ENCODE peak calls at places on chromosomes 7 and 10, in nine cellular contexts. J is A549, I is H1, U is sigmoid colon, S is esophagus squamous epithelium, E is ovary, K is esophagus muscularis mucosa, M is adrenal gland, Y is stomach. N is an unnamed sample.

GRCh38 chr7:79622781-79623180 is 169.3 kb upstream of the MAGI2 start:
- DNase-seq in J (no peak), I (no peak), U (no peak), S (no peak), E (no peak), K (no peak), M (no peak), Y (no peak), N (no peak)

GRCh38 chr10:99368646-99369045 is 39.5 kb downstream of the CNNM1 start:
- DNase-seq in J (no peak), I (no peak), U (no peak), S (no peak), E (no peak), K (no peak), M (no peak), Y (no peak), N (no peak)

GRCh38 chr7:29596593-29597178 is 33.1 kb downstream of the PRR15 start:
- DNase-seq in J (no peak), I (no peak), U (no peak), S (no peak), E (no peak), K (peak), M (no peak), Y (no peak), N (no peak)

GRCh38 chr7:155964543-155964942 is 152.3 kb upstream of the SHH start:
- DNase-seq in J (no peak), I (peak), U (peak), S (no peak), E (no peak), K (no peak), M (no peak), Y (peak), N (no peak)

GRCh38 chr7:12861070-12861469 is 173.6 kb downstream of the ARL4A start:
- DNase-seq in J (no peak), I (no peak), U (no peak), S (no peak), E (no peak), K (no peak), M (peak), Y (peak), N (no peak)

GRCh38 chr10:4351723-4352565 is 474.1 kb upstream of the AKR1E2 start:
- DNase-seq in J (no peak), I (no peak), U (no peak), S (no peak), E (no peak), K (no peak), M (no peak), Y (no peak), N (no peak)

GRCh38 chr7:132422502-132423101 is 153.7 kb downstream of the PLXNA4 start:
- DNase-seq in J (no peak), I (no peak), U (no peak), S (no peak), E (no peak), K (no peak), M (no peak), Y (no peak), N (no peak)

GRCh38 chr10:84235096-84235495 is 6.2 kb downstream of the LRIT1 start:
- DNase-seq in J (no peak), I (no peak), U (no peak), S (no peak), E (no peak), K (no peak), M (no peak), Y (no peak), N (no peak)

GRCh38 chr7:51351661-51352060 is 35.1 kb upstream of the COBL start:
- DNase-seq in J (no peak), I (no peak), U (no peak), S (no peak), E (no peak), K (no peak), M (no peak), Y (no peak), N (no peak)

GRCh38 chr7:156676263-156676662 is 35.7 kb downstream of the RNF32 start:
- DNase-seq in J (no peak), I (no peak), U (no peak), S (no peak), E (no peak), K (no peak), M (no peak), Y (no peak), N (no peak)

GRCh38 chr7:150325110-150325611 is 1.8 kb upstream of the ACTR3C start:
- DNase-seq in J (no peak), I (no peak), U (no peak), S (no peak), E (no peak), K (no peak), M (peak), Y (no peak), N (no peak)

GRCh38 chr7:72235351-72235750 is 176.8 kb downstream of the CALN1 start:
- DNase-seq in J (no peak), I (no peak), U (no peak), S (no peak), E (no peak), K (no peak), M (no peak), Y (no peak), N (no peak)

DNA sequence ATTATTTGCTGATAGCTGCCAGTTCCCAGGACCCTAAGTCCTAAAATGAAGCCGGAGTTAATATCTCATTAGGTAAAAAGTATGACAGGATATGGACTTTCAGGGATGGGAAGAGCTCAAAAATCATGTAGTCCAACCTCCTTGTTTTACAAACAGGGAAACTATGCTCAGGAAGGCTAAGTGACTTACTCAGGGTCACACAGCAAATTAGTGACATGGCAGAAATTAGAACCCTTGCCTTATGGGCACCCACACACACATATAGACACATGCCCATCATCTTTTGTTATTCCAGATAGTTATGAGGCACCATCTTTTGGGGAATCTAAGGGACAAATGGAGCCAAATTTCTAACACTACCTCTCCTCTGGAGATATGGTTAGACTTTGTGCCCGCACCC is 91.2 kb upstream of the ARID5B start:
- DNase-seq in J (no peak), I (no peak), U (no peak), S (no peak), E (no peak), K (no peak), M (no peak), Y (no peak), N (no peak)
- TF ChIP-seq POLR2A in J (no peak), I (no peak), U (no peak), S (no peak), E (no peak), K (no peak), M (no peak), Y (no peak), N (no peak)

GRCh38 chr7:23061327-23061726 is 44.3 kb upstream of the KLHL7 start:
- DNase-seq in J (no peak), I (no peak), U (no peak), S (no peak), E (no peak), K (no peak), M (no peak), Y (no peak), N (no peak)

GRCh38 chr7:23058412-23059096 is 44.6 kb upstream of the HYCC1 start:
- DNase-seq in J (no peak), I (no peak), U (no peak), S (no peak), E (no peak), K (no peak), M (peak), Y (no peak), N (no peak)

GRCh38 chr7:23055582-23056178 is 41.8 kb upstream of the HYCC1 start:
- DNase-seq in J (peak), I (no peak), U (no peak), S (no peak), E (no peak), K (no peak), M (peak), Y (peak), N (peak)
- TF ChIP-seq POLR2A in J (no peak), I (no peak), U (no peak), S (no peak), E (no peak), K (no peak), M (no peak), Y (no peak), N (no peak)

DNA sequence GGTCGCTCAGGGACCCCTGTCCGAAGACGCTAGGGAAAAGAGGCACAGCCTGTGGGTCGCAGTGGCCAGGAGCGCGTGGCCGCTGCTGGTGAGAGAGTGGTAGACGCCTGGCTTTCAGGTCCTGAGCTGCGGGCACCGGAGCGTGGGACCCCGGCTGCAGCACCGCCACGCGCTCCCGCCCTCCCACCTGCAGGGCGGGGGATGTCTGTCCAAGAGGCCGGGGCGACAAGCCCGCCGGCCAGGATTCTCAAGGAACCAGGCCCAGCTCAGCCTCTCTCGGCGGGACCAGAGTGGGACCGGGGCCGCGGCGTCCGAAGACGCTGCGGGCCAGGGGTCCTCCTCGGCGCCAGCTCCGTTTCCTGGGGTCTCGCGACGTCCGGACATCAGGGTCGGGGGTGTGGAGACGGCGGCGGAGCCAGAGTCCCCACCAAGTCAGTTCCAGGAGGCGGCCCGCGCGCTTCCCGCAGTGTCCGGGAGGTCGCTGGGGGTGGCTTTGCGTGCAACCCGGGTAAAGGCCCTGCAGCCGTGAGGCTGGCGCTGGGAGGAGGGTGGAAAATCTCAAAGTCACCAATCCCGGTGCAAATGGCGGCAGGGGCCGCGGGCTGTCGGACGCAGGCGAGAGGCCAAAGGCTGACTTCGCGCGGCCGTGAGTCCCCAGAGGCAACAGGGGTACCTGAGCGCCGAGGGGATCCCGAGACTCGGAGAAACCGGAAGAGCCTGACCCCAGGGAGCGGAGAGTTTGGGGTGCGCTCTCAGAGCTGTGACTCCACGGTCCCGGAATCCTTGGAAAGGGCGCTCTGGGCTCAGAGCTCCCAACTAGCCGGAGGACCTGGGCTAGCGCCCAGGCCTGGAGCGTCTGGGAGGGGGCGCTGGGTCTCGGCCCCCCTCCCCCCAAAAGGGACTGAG is 5.4 kb downstream of the ZNF503 start:
- DNase-seq in J (no peak), I (peak), U (no peak), S (no peak), E (peak), K (no peak), M (peak), Y (no peak), N (peak)
- TF ChIP-seq POLR2A in J (no peak), I (no peak), U (no peak), S (no peak), E (no peak), K (no peak), M (no peak), Y (no peak), N (no peak)

DNA sequence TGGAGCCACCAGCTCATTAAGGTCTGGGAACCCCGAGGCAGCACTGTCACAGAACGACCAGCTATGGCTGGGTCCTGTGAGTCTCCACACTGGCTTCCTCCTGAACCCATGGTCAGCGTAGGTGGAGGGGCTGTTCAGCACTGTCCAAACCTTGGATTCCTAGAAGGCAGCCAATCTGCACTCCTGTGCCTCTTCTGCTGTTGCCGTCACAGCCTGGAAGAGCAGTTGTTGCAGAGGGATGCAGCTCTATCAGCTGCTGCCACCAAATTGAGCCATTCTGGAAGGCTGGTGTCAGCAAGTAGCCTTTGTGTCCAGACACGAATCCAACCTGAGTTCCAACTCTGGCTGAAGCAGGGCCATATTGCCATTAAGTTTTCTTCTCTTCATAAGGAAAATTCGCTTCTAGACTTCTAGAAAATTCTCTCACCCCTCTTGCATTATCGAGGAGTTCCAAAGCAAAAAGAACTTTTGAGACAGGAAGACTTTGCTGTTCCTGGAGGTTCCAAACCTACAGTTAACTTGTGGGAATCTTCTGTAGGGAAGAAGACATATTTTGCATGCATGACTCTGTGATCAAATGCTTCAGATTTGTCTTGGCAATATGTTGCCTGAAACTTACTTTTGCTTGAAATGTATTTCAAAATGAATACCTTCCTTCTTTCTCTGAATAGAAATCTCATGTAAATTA is 84.0 kb downstream of the LRGUK start:
- DNase-seq in J (no peak), I (no peak), U (no peak), S (no peak), E (no peak), K (no peak), M (no peak), Y (no peak), N (no peak)
- TF ChIP-seq POLR2A in J (no peak), I (no peak), U (no peak), S (no peak), E (no peak), K (no peak), M (no peak), Y (no peak), N (no peak)

GRCh38 chr10:91295346-91295745 is 74.9 kb downstream of the PCGF5 start:
- DNase-seq in J (no peak), I (no peak), U (no peak), S (no peak), E (no peak), K (no peak), M (no peak), Y (no peak), N (no peak)

GRCh38 chr10:91296471-91296870 is 76.0 kb downstream of the PCGF5 start:
- DNase-seq in J (peak), I (no peak), U (no peak), S (no peak), E (no peak), K (no peak), M (no peak), Y (no peak), N (no peak)

GRCh38 chr10:91300011-91300575 is 79.6 kb downstream of the PCGF5 start:
- DNase-seq in J (no peak), I (no peak), U (no peak), S (no peak), E (no peak), K (no peak), M (no peak), Y (no peak), N (no peak)

GRCh38 chr10:91294134-91294906 is 73.9 kb downstream of the PCGF5 start:
- DNase-seq in J (no peak), I (no peak), U (no peak), S (no peak), E (no peak), K (no peak), M (no peak), Y (no peak), N (no peak)

GRCh38 chr10:91298224-91298862 is 77.9 kb downstream of the PCGF5 start:
- DNase-seq in J (peak), I (peak), U (peak), S (no peak), E (peak), K (no peak), M (peak), Y (peak), N (peak)
- TF ChIP-seq POLR2A in J (no peak), I (peak), U (no peak), S (no peak), E (no peak), K (no peak), M (no peak), Y (no peak), N (no peak)

GRCh38 chr10:93995182-93995581 is 1.5 kb downstream of the PLCE1 start:
- DNase-seq in J (no peak), I (no peak), U (no peak), S (no peak), E (no peak), K (no peak), M (no peak), Y (no peak), N (no peak)

GRCh38 chr10:93993414-93993781 is 333 bp upstream of the PLCE1 start:
- DNase-seq in J (no peak), I (no peak), U (no peak), S (no peak), E (no peak), K (no peak), M (no peak), Y (no peak), N (no peak)

GRCh38 chr10:93992400-93993030 is 1.2 kb upstream of the PLCE1 start:
- DNase-seq in J (peak), I (no peak), U (no peak), S (no peak), E (no peak), K (no peak), M (no peak), Y (no peak), N (no peak)

GRCh38 chr10:93995598-93996271 is 2.0 kb downstream of the PLCE1 start:
- DNase-seq in J (no peak), I (no peak), U (no peak), S (no peak), E (no peak), K (no peak), M (no peak), Y (no peak), N (no peak)

GRCh38 chr10:93993782-93994668 is at the start of gene PLCE1:
- DNase-seq in J (peak), I (peak), U (peak), S (no peak), E (peak), K (no peak), M (peak), Y (peak), N (peak)
- TF ChIP-seq POLR2A in J (peak), I (no peak), U (no peak), S (no peak), E (peak), K (no peak), M (peak), Y (no peak), N (peak)

N was measured in Peyer's patch.